ENCODE peak calls at places on chromosomes 6 and 20, in four cellular contexts. O, R, U and G are unnamed samples.

GRCh38 chr6:299050-299980 is 7.0 kb downstream of the DUSP22 start:
- DNase-seq in O (no peak), R (no peak), U (no peak), G (peak; percentile 58)

GRCh38 chr20:44540834-44541233 is 19.0 kb upstream of the SERINC3 start:
- DNase-seq in O (no peak), R (no peak), U (no peak), G (no peak)

GRCh38 chr6:105273589-105273988 is 93.8 kb upstream of the POPDC3 start:
- DNase-seq in O (no peak), R (no peak), U (no peak), G (no peak)

GRCh38 chr6:14818422-14818884 is 427.4 kb upstream of the JARID2 start:
- DNase-seq in O (no peak), R (no peak), U (no peak), G (peak; percentile 46)

GRCh38 chr6:119347466-119348307 is 1.9 kb downstream of the MAN1A1 start:
- DNase-seq in O (peak; percentile 47), R (no peak), U (no peak), G (peak; percentile 23)

GRCh38 chr6:70686548-70687133 is 19.0 kb downstream of the SMAP1 start:
- DNase-seq in O (peak; percentile 16), R (no peak), U (no peak), G (no peak)

GRCh38 chr6:76466286-76466685 is 393.8 kb upstream of the IMPG1 start:
- DNase-seq in O (no peak), R (peak; percentile 1), U (no peak), G (no peak)

GRCh38 chr6:57262901-57263694 is 41.0 kb upstream of the RAB23 start:
- DNase-seq in O (no peak), R (no peak), U (no peak), G (no peak)

GRCh38 chr6:25882066-25882496 is 8.0 kb upstream of the SLC17A3 start:
- DNase-seq in O (no peak), R (no peak), U (no peak), G (no peak)
- TF ChIP-seq SPI1 in O (no peak), R (no peak), U (no peak), G (no peak)

GRCh38 chr20:37903317-37904007 is 535 bp downstream of the VSTM2L start:
- DNase-seq in O (peak; percentile 60), R (no peak), U (no peak), G (no peak)

GRCh38 chr20:37904008-37904675 is 1.2 kb downstream of the VSTM2L start:
- DNase-seq in O (no peak), R (no peak), U (no peak), G (no peak)

GRCh38 chr20:37902504-37903313 is at the start of gene VSTM2L:
- DNase-seq in O (peak; percentile 47), R (no peak), U (no peak), G (peak; percentile 11)

GRCh38 chr20:37901280-37901666 is 1.7 kb upstream of the VSTM2L start:
- DNase-seq in O (peak; percentile 48), R (no peak), U (no peak), G (no peak)

GRCh38 chr20:37901667-37902503 is 1.0 kb upstream of the VSTM2L start:
- DNase-seq in O (peak; percentile 88), R (no peak), U (peak; percentile 76), G (peak; percentile 11)
- TF ChIP-seq SPI1 in O (no peak), R (peak; percentile 25), U (no peak), G (no peak)

GRCh38 chr6:157379656-157380457 is 1.1 kb upstream of the ZDHHC14 start:
- DNase-seq in O (peak; percentile 83), R (peak; percentile 65), U (peak; percentile 65), G (peak; percentile 63)

GRCh38 chr6:157372501-157373280 is 8.3 kb upstream of the ZDHHC14 start:
- DNase-seq in O (no peak), R (no peak), U (no peak), G (no peak)

GRCh38 chr6:157376706-157377230 is 4.2 kb upstream of the ZDHHC14 start:
- DNase-seq in O (no peak), R (no peak), U (no peak), G (no peak)

GRCh38 chr6:157374889-157375443 is 6.0 kb upstream of the ZDHHC14 start:
- DNase-seq in O (no peak), R (no peak), U (no peak), G (no peak)

GRCh38 chr6:157376241-157376640 is 4.7 kb upstream of the ZDHHC14 start:
- DNase-seq in O (no peak), R (no peak), U (no peak), G (no peak)
- TF ChIP-seq SPI1 in O (no peak), R (no peak), U (no peak), G (no peak)

DNA sequence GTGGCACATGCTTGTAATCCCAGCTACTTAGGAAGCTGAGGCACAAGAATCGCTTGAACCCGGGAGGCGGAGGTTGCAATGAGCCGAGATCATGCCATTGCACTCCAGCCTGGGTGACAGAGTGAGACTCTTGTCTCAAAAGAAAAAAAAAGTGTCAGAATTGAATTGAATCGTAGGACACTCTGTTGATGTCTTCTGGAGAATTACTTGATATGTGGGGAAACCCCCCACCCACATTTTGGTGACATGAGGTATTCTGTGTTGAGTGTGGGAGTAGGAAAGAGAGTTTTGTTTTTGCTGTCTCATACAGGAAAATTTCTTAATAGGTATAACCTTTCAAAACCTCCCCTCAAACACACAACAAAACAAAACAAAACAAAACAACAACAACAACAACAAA is 98.9 kb downstream of the PPP1R14C start:
- DNase-seq in O (no peak), R (no peak), U (no peak), G (no peak)
- TF ChIP-seq SPI1 in O (no peak), R (no peak), U (no peak), G (no peak)

GRCh38 chr6:87828044-87828443 is 126.0 kb upstream of the AKIRIN2 start:
- DNase-seq in O (no peak), R (no peak), U (no peak), G (no peak)

GRCh38 chr6:87827291-87827690 is 125.3 kb upstream of the AKIRIN2 start:
- DNase-seq in O (no peak), R (no peak), U (no peak), G (no peak)

GRCh38 chr6:87830834-87831374 is 128.9 kb upstream of the AKIRIN2 start:
- DNase-seq in O (no peak), R (no peak), U (no peak), G (no peak)

GRCh38 chr6:87829622-87830121 is 127.6 kb upstream of the AKIRIN2 start:
- DNase-seq in O (no peak), R (no peak), U (no peak), G (no peak)

GRCh38 chr6:87832025-87832825 is 130.2 kb upstream of the AKIRIN2 start:
- DNase-seq in O (no peak), R (peak; percentile 51), U (no peak), G (no peak)
- TF ChIP-seq SPI1 in O (no peak), R (no peak), U (no peak), G (no peak)

GRCh38 chr20:57023997-57024396 is 242.4 kb downstream of the BMP7 start:
- DNase-seq in O (no peak), R (no peak), U (no peak), G (no peak)

GRCh38 chr20:57022306-57022705 is 244.1 kb downstream of the BMP7 start:
- DNase-seq in O (peak; percentile 17), R (no peak), U (no peak), G (no peak)

GRCh38 chr20:57024849-57025248 is 241.6 kb downstream of the BMP7 start:
- DNase-seq in O (no peak), R (no peak), U (no peak), G (no peak)

GRCh38 chr20:57023007-57023406 is 243.4 kb downstream of the BMP7 start:
- DNase-seq in O (no peak), R (no peak), U (no peak), G (no peak)

GRCh38 chr20:57020364-57020763 is 246.1 kb downstream of the BMP7 start:
- DNase-seq in O (no peak), R (no peak), U (no peak), G (no peak)
- TF ChIP-seq SPI1 in O (no peak), R (no peak), U (no peak), G (no peak)

GRCh38 chr6:142011775-142012174 is 121.0 kb upstream of the GJE1 start:
- DNase-seq in O (no peak), R (no peak), U (no peak), G (no peak)

GRCh38 chr6:142013875-142014495 is 118.7 kb upstream of the GJE1 start:
- DNase-seq in O (no peak), R (no peak), U (no peak), G (no peak)

GRCh38 chr6:142013286-142013685 is 119.4 kb upstream of the GJE1 start:
- DNase-seq in O (no peak), R (no peak), U (no peak), G (no peak)

GRCh38 chr6:142014515-142014914 is 118.2 kb upstream of the GJE1 start:
- DNase-seq in O (no peak), R (no peak), U (no peak), G (no peak)

DNA sequence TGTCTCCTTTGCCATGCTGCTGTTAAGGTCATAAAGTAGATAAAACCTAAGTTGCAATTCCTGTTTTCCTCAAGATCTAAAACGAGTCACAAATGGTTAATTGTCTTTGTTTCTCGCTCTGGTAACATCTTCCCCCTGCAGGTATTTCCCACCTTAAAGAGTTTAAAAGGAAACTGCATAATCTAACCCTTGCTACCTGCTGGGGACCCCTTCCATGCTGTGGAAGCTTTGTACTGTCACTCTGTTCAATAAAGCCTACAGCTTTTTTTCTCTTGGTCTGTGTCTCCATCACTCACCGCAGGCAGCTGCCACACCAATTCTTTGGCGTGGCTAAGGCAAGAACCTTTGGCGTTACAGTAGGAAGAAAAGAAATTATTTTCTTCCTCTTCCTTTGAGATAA is 117.7 kb upstream of the GJE1 start:
- DNase-seq in O (no peak), R (no peak), U (no peak), G (no peak)
- TF ChIP-seq SPI1 in O (no peak), R (no peak), U (no peak), G (no peak)